ENCODE peak calls at places on chromosomes 5 and 9, in seven cellular contexts. A, S, U, K, G, L and B are unnamed samples.

GRCh38 chr5:38831117-38831516 is 14.7 kb upstream of the OSMR start:
- DNase-seq in A (no peak), K (no peak), U (no peak), L (no peak), G (no peak), S (no peak), B (no peak)

GRCh38 chr5:146088098-146088497 is 17.3 kb downstream of the PLAC8L1 start:
- DNase-seq in G (no peak), A (no peak), K (no peak), U (no peak), L (no peak), S (no peak), B (no peak)

GRCh38 chr9:801399-802071 is 40.0 kb upstream of the DMRT1 start:
- DNase-seq in A (no peak), L (peak; percentile 16), G (peak; percentile 73), S (no peak), U (no peak), K (peak; percentile 12), B (no peak)

GRCh38 chr5:169590602-169591001 is 7.0 kb downstream of the SPDL1 start:
- DNase-seq in G (no peak), U (no peak), A (no peak), K (no peak), L (no peak), S (no peak), B (no peak)

GRCh38 chr9:83346655-83347393 is 191.4 kb downstream of the FRMD3 start:
- DNase-seq in G (no peak), U (no peak), S (no peak), A (no peak), L (no peak), K (no peak), B (no peak)

GRCh38 chr9:125468646-125469045 is 207.0 kb downstream of the GAPVD1 start:
- DNase-seq in L (no peak), A (no peak), G (no peak), U (no peak), S (no peak), K (no peak), B (no peak)

GRCh38 chr9:133155156-133155555 is 8.6 kb downstream of the GBGT1 start:
- DNase-seq in K (no peak), A (no peak), U (no peak), S (no peak), G (no peak), L (no peak), B (no peak)

GRCh38 chr9:36820392-36820861 is 213.6 kb downstream of the PAX5 start:
- DNase-seq in A (no peak), U (no peak), S (no peak), G (no peak), L (no peak), K (no peak), B (no peak)

GRCh38 chr5:150945501-150945900 is 40.7 kb upstream of the ZNF300 start:
- DNase-seq in A (no peak), U (no peak), G (no peak), L (no peak), S (no peak), K (no peak), B (no peak)

GRCh38 chr5:164672931-164673694 is 1167.7 kb downstream of the MAT2B start:
- DNase-seq in U (no peak), A (no peak), L (no peak), G (no peak), K (no peak), S (no peak), B (no peak)

GRCh38 chr9:106970219-106970975 is 107.4 kb downstream of the ZNF462 start:
- DNase-seq in K (no peak), S (no peak), U (no peak), G (no peak), L (no peak), A (no peak), B (no peak)

GRCh38 chr9:129108805-129109370 is 1.7 kb downstream of the CRAT start:
- DNase-seq in A (no peak), K (no peak), U (no peak), G (no peak), L (no peak), S (no peak), B (no peak)

GRCh38 chr5:150630459-150631325 is 9.8 kb upstream of the SYNPO start:
- DNase-seq in G (no peak), S (no peak), K (no peak), U (no peak), L (no peak), A (no peak), B (no peak)

GRCh38 chr5:179795049-179795862 is 1.5 kb downstream of the LTC4S start:
- DNase-seq in U (peak; percentile 54), K (no peak), L (peak; percentile 77), A (peak; percentile 58), S (peak; percentile 56), G (no peak), B (no peak)

GRCh38 chr5:173204185-173204979 is 30.6 kb downstream of the NKX2-5 start:
- DNase-seq in K (peak; percentile 7), L (no peak), U (no peak), A (peak; percentile 28), S (no peak), G (peak; percentile 37), B (no peak)

GRCh38 chr9:73202992-73203391 is 51.3 kb downstream of the ANXA1 start:
- DNase-seq in K (no peak), U (no peak), L (no peak), S (no peak), A (peak; percentile 3), G (no peak), B (no peak)

GRCh38 chr5:155556222-155556621 is 542.7 kb downstream of the KIF4B start:
- DNase-seq in U (no peak), K (no peak), S (no peak), A (no peak), G (no peak), L (no peak), B (no peak)

GRCh38 chr5:34842554-34842953 is 3.6 kb downstream of the TTC23L start:
- DNase-seq in G (no peak), S (no peak), K (no peak), A (no peak), U (no peak), L (no peak), B (no peak)

GRCh38 chr5:156835905-156836304 is 14.2 kb upstream of the PPP1R2B start:
- DNase-seq in S (peak; percentile 13), G (no peak), L (no peak), K (no peak), U (peak; percentile 14), A (no peak), B (no peak)

GRCh38 chr5:40224421-40224820 is 455.3 kb upstream of the PTGER4 start:
- DNase-seq in S (no peak), L (no peak), K (no peak), U (no peak), G (no peak), A (no peak), B (no peak)

GRCh38 chr9:24189986-24190385 is 355.7 kb downstream of the IZUMO3 start:
- DNase-seq in K (no peak), G (no peak), L (no peak), S (no peak), U (no peak), A (no peak), B (no peak)
- TF ChIP-seq CTCF in K (no peak), G (no peak), L (no peak), S (no peak), U (no peak), A (no peak), B (no peak)

DNA sequence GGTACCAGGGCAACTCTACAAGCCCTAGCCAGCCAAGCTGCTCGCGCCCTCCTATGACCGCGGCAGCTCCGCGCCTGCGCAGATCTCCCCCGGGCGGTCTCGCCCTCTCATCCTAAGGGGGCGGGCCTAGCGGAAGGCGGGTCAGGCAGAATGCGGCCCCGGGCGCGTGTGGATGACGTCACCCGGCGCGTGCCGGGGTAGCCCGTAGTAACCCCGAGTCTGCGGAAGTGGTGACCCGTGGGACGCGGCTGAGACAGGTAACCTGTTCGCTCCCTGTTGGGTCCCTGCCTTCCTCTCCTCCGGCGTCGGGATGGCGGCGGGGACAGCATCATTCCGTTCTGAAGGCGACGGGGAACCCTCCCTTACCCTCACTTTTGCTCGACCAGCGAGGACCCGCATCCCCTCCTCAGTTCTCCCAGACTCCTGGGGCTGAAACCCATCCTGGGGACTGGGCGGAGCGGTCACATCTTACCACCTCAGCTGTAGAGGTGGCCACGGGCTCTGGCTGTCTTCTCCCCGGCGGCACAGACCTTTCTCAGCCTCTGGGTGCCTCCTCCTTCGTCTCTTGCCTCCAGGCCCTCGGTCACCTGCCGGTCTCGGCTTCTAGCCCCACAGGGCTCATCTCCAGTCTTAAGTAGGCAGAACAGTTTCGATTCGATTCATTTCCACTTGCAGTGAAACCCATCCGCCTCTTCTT is at the start of gene AOPEP:
- DNase-seq in S (peak; percentile 99), L (peak; percentile 99), U (peak; percentile 98), A (peak; percentile 97), K (peak; percentile 83), G (peak; percentile 90), B (peak; percentile 87)
- TF ChIP-seq CTCF in S (no peak), L (no peak), U (no peak), A (no peak), K (no peak), G (no peak), B (no peak)

DNA sequence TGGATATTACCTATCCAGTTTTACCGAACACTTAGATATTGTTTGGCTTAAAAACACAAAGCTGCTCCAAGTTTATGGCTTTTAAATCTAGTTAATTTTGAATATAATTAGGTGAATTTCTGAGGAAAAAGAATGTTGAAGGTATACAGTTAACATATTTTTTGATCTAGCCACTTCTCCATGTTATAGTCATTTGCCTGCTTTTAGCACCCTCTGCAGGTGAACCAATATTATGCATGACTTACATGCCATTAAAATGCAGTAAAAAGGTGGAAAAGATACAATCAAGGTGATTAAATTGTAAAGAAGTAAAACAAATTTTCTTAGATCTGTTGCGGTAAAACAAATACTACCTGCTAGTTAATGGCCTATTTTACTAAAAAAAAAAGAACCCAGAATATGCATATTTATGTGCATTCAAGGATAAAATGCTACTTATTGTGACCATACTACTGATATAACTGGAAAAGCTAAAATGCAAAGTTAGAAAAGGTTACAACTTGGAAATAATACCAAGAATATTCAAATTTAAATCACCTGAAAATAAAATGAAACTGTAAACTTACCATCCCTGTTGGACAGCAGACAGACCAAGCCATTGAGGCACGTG is 132.1 kb downstream of the AP3B1 start:
- DNase-seq in K (no peak), S (no peak), G (peak; percentile 5), U (peak; percentile 65), L (no peak), A (peak; percentile 38), B (no peak)
- TF ChIP-seq CTCF in K (peak; percentile 44), S (peak; percentile 37), G (peak; percentile 50), U (peak; percentile 86), L (no peak), A (peak; percentile 54), B (peak; percentile 80)

GRCh38 chr5:15515229-15515628 is 15.2 kb downstream of the FBXL7 start:
- DNase-seq in A (no peak), G (no peak), L (no peak), U (no peak), S (no peak), K (no peak), B (no peak)
- TF ChIP-seq CTCF in A (no peak), G (peak; percentile 17), L (no peak), U (no peak), S (no peak), K (peak; percentile 33), B (no peak)